ENCODE peak calls at places on chromosomes 13 and 19, in nine cellular contexts. T is upper lobe of right lung, L is AG04450, U is foreskin keratinocyte, R is IMR-90, K is suprapubic skin, D is Panc1, V is PC-9, B is heart left ventricle. M is an unnamed sample. For H3K27me3, the result is how much of the 10 kb centered on the place peaks cover.

GRCh38 chr19:58579473-58580142 is 6.5 kb upstream of the MZF1 start:
- DNase-seq in B (no peak), L (no peak), V (no peak), R (no peak), U (no peak), K (no peak), T (peak), D (no peak), M (no peak)

GRCh38 chr19:44005968-44006367 is 3.2 kb downstream of the ZNF230 start:
- DNase-seq in V (no peak), D (no peak), U (no peak), K (no peak), T (no peak), B (no peak), L (no peak), R (peak), M (no peak)

GRCh38 chr13:39879286-39880035 is 224.0 kb downstream of the COG6 start:
- DNase-seq in K (no peak), R (no peak), V (no peak), T (no peak), D (no peak), U (no peak), L (no peak), B (no peak), M (no peak)

GRCh38 chr13:55234311-55234710 is 1906.4 kb upstream of the PRR20A start:
- DNase-seq in R (no peak), B (no peak), V (no peak), D (no peak), T (no peak), K (no peak), U (no peak), L (no peak), M (no peak)

GRCh38 chr19:49017666-49018351 is 918 bp upstream of the LHB start:
- DNase-seq in V (peak), B (peak), D (no peak), K (no peak), R (peak), L (no peak), U (no peak), T (peak), M (peak)

GRCh38 chr13:20400774-20401173 is 124.9 kb downstream of the CRYL1 start:
- DNase-seq in U (peak), B (no peak), D (no peak), K (no peak), R (peak), V (no peak), T (no peak), L (peak), M (no peak)

GRCh38 chr13:51663980-51664957 is 80.0 kb downstream of the WDFY2 start:
- DNase-seq in V (no peak), B (no peak), U (no peak), R (no peak), L (no peak), D (no peak), T (no peak), K (no peak), M (no peak)

GRCh38 chr19:51142119-51142518 is at the start of gene SIGLEC7:
- DNase-seq in L (no peak), T (no peak), B (peak), V (no peak), U (no peak), R (no peak), D (no peak), K (no peak), M (no peak)

DNA sequence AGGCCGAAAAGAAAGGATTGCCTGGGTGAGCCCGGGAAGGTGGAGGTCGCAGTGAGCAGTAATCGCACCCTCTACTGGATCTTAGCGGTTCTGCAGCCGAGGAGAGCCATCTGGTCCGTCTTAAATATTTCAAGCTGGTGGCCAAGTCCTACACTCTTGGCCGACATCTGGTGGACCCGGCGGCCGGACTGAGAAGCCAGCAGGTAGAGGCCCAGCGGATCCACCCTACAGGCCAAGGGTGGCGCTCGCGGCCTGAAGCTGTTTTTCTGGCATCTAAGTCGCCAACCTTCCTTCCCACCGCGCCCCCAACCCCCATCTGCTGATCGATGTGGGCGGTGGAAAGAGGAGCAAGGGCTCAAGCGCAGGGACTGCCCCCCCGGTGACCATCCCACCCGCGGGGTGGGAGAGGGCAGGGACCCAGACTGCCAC is 46.5 kb upstream of the ZNF730 start:
- DNase-seq in R (peak), B (peak), K (peak), T (no peak), U (no peak), V (no peak), D (no peak), L (no peak), M (peak)
- TF ChIP-seq CTCF in R (peak), B (peak), K (no peak), T (peak), U (peak), V (no peak), D (no peak), L (peak), M (no peak)

DNA sequence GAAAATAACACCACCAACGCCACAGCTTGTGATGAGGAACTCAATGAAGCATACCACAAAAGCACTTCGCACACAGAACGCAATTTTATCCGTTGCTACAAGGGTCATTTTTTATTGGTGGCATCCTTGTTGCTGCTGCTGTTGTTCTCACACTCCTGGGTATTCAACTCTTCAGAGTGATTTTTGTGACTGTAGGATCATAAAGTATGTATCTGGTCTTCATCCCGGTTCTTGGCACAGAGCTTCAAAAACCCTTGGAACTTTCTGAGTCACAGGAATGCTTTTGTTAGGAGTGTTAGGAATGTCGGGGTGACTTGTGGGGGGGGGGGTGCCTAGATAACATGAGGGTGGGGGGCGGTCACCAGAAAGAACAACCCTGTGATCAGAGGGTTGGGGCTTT is 108.4 kb downstream of the ZNF557 start:
- DNase-seq in V (no peak), L (no peak), T (no peak), R (peak), D (no peak), B (no peak), K (no peak), U (no peak), M (no peak)
- H3K27ac ChIP-seq in V (no peak), L (no peak), T (no peak), R (no peak), D (no peak), B (no peak), K (no peak), U (no peak), M (no peak)

GRCh38 chr19:41919948-41920712 is 8.1 kb downstream of the ERFL start:
- DNase-seq in R (no peak), B (no peak), V (no peak), K (no peak), D (no peak), L (no peak), U (peak), T (no peak), M (no peak)
- H3K27me3 ChIP-seq in R (half or more), B (half or more), V (under half), K (half or more), D (under half), L (half or more), U (half or more), T (half or more), M (under half)

DNA sequence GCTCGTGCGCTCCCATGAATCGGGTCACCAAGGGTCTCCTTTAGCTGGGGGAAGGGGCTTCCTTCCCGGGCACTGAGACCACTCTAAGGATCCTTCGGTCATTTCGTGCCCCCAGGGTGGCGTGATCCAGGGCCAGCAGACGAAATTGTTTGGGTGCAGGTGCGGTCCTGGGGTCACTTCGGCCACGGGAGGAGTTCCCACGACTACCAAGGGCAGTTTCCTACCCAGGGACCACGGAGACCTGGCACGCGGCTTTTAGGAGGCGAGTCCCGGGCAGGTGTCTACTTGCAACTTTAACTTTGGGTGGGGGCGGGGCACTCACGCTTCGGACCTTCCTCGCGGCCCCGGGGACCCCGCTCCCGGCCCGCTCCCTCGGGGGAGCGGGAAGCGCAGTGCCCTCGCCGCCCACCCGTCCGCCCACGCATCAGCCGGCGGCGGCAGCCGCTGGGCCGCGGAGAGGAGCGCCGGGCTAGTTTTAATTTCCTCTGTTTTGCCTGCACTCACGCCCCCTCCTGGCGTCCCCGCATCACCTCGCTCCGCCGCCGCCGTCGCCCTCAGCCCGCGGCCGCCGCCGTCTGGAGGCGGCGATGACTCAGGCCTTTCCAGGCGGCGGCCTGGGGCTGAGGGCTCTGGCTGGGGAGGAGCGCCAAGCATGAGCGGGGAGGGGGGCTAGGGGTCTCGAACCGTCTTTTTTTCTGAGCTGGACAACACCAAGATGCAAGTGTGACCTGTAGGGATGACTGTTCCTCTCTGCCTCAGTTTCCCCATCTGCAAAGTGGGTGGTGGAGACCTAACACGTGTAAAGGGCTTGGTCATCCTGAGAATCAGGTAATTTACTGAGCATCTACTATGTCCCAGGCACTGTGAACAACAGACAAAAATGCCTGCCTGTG is 21.8 kb downstream of the OLFM2 start:
- DNase-seq in U (peak), K (no peak), B (peak), D (no peak), V (peak), R (peak), L (peak), T (peak), M (peak)
- TF ChIP-seq CTCF in U (peak), K (peak), B (peak), D (peak), V (peak), R (peak), L (peak), T (peak), M (peak)

GRCh38 chr13:97000295-97000925 is 6.1 kb upstream of the OXGR1 start:
- DNase-seq in B (no peak), V (no peak), K (no peak), U (no peak), T (no peak), D (no peak), R (peak), L (no peak), M (no peak)
- H3K27ac ChIP-seq in B (no peak), V (no peak), K (no peak), U (no peak), T (no peak), D (no peak), R (no peak), L (no peak), M (no peak)

M was measured in colonic mucosa.